ENCODE peak calls at places on chromosomes 1 and 21, in four cellular contexts. H is DND-41, M is pancreas, F is kidney epithelial cell. B is an unnamed sample.

GRCh38 chr1:65393928-65394327 is 26.5 kb upstream of the LEPR start:
- DNase-seq in F (no peak), H (no peak), M (no peak), B (no peak)

GRCh38 chr1:210236840-210237409 is 4.3 kb downstream of the SERTAD4 start:
- DNase-seq in M (no peak), H (no peak), F (no peak), B (no peak)

GRCh38 chr21:33975548-33976081 is 60.0 kb upstream of the ATP5PO start:
- DNase-seq in F (no peak), H (peak), M (no peak), B (peak)

GRCh38 chr1:203189951-203190352 is 3.4 kb upstream of the CHI3L1 start:
- DNase-seq in M (no peak), H (no peak), F (no peak), B (no peak)

GRCh38 chr1:245234217-245235120 is 79.7 kb downstream of the KIF26B start:
- DNase-seq in F (no peak), H (no peak), M (peak), B (no peak)

GRCh38 chr1:221911714-221912113 is 169.8 kb upstream of the DUSP10 start:
- DNase-seq in F (no peak), M (no peak), H (no peak), B (peak)

GRCh38 chr1:197181982-197182381 is 35.5 kb upstream of the ASPM start:
- DNase-seq in H (no peak), M (no peak), F (no peak), B (peak)

GRCh38 chr1:180533571-180533987 is 25.2 kb upstream of the OVAAL start:
- DNase-seq in F (no peak), H (peak), M (peak), B (peak)

GRCh38 chr21:42255038-42255601 is 36.2 kb downstream of the ABCG1 start:
- DNase-seq in M (no peak), F (no peak), H (no peak), B (no peak)

GRCh38 chr1:84956655-84957054 is 40.3 kb downstream of the MCOLN2 start:
- DNase-seq in M (no peak), H (no peak), F (no peak), B (no peak)

GRCh38 chr1:32349211-32349708 is 13.0 kb downstream of the FAM229A start:
- DNase-seq in F (no peak), H (no peak), M (no peak), B (no peak)

GRCh38 chr21:36347278-36347961 is 27.4 kb downstream of the MORC3 start:
- DNase-seq in H (no peak), F (no peak), M (no peak), B (no peak)

GRCh38 chr1:213649373-213649772 is 338.4 kb upstream of the PROX1 start:
- DNase-seq in H (no peak), F (no peak), M (no peak), B (no peak)

GRCh38 chr1:98277111-98277510 is 356.3 kb upstream of the DPYD start:
- DNase-seq in M (no peak), H (no peak), F (peak), B (no peak)

GRCh38 chr1:196777603-196778002 is 3.0 kb downstream of the CFHR3 start:
- DNase-seq in H (no peak), F (no peak), M (no peak), B (no peak)

GRCh38 chr1:169586395-169587255 is at the start of gene F5:
- DNase-seq in H (peak), F (peak), M (peak), B (peak)

GRCh38 chr21:46077674-46078101 is 20.2 kb upstream of the COL6A2 start:
- DNase-seq in F (no peak), H (no peak), M (peak), B (no peak)

GRCh38 chr1:156868341-156868740 is 7.7 kb downstream of the NTRK1 start:
- DNase-seq in M (no peak), F (no peak), H (no peak), B (no peak)

DNA sequence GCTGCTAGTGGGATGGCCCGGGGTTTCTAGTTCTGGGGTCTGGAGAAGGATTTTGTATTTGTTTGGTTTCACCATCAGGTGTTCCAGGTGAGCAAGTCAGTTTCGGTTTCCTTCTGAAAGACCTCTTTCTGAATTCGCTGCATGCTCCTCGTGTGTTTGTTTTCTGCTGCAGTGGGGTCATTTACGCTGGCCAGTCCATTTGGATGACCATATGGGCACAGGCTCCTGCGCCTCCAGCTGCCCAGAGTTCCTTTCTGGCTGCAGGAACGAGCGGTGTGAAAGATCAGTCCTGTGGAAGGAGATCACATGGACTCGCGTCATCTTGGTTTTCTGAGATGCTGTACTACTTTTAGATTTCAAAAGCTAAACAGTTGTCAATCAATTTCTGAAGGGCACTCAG is 83.7 kb upstream of the GCLM start:
- DNase-seq in H (no peak), F (no peak), M (no peak), B (no peak)
- H3K4me3 ChIP-seq in H (no peak), F (no peak), M (no peak), B (no peak)

DNA sequence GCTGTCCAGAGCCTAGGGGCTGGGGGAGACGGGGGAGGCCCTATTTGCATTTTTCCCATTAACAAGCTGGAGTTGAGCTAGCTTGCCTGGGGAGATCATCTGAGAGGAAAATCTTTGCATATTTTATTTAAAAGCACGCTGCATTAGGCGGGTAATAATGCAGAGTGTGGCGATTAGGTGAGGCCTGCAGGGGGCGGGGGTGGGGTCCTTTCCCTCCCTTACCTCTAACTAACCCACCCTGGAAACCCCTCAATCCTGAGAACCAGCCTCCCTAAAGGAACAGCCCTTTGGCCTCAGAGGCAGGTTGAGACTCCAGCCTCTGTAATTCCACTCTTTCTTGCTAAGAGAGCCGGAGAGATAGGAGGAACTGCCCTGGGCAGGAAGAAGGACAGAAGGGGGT is 16.1 kb downstream of the C1orf216 start:
- DNase-seq in F (no peak), H (no peak), M (no peak), B (no peak)
- TF ChIP-seq CTCF in F (no peak), H (no peak), M (no peak), B (no peak)

DNA sequence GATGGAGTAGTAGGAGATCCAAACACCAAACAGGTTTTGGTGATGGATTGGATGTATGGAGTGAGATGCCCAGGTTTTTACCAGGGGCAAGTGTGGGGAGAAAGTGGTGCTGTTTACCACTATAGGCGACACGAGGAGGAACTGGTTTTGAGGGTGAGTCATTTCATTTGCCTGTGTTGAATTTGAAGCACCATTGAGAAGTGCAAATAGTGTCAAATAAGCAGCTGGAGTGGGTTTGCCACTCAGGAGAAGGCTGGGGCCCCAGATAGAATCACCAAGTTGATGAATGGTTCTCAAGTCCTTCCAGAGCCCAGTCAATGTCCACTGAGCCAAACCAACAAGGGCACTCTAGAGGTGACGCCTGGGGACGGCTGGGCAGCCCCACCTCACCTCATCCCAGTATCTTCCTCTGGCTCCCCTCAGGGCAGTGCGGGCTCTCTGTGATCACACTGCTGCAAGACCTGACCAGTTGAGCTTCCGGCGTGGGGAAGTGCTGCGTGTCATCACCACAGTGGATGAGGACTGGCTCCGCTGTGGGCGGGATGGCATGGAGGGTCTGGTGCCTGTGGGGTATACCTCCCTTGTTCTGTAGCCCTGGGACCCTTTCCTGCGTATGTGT is 9.4 kb downstream of the RUSC1 start:
- DNase-seq in H (no peak), M (no peak), F (no peak), B (no peak)
- H3K4me3 ChIP-seq in H (no peak), M (no peak), F (no peak), B (no peak)

DNA sequence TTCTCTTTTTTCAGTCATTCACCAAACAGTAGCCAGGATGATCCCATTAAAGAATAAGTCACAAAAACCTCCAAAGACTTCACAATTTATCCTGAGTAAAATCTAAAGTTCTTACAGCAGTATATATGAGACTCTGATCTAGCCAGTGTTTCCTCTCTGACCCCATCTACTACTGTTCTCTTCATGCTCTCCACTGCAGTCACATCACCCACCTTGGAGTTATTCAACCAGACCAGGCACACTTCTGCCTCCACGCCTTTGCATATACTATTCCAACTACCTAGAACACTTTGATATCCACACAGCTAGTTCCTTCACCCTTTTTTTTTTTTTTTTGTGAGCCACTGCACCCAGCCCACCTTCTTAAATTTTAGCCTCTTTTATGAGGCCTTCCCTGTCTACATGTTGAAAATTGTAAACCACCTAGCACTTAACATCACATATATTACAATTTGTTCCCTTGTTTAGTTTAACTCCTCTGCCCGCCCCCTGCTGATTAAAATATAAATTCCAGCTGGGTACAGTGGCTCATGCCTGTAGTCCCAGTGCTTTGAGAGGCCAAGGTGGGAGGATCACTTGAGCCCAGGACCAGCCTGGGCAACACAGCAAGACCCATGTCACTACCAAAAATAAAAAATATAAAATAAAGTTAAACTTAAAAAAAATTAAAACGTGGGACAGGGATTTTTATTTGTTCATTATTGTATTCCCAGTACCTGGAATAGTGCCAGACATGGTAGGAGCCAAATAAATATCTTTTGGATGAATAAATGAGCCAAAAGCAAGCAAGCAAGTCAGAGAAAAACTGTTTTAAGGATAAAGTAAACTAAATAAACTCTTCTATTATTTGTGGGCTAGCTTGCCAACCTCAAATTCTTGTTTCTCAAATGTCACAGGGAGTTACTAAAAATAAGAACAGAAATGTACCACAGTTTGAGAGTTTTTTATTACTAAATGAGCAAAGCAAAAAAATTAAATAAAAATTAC is 35.2 kb upstream of the MUTYH start:
- DNase-seq in H (no peak), F (no peak), M (no peak), B (peak)
- TF ChIP-seq CTCF in H (no peak), F (no peak), M (no peak), B (no peak)

GRCh38 chr1:40668769-40669525 is 3.5 kb upstream of the RIMS3 start:
- DNase-seq in F (no peak), H (peak), M (peak), B (peak)
- H3K4me3 ChIP-seq in F (no peak), H (peak), M (no peak), B (peak)

GRCh38 chr1:18955442-18956188 is 861 bp downstream of the IFFO2 start:
- DNase-seq in M (peak), F (no peak), H (peak), B (peak)
- TF ChIP-seq CTCF in M (no peak), F (no peak), H (peak), B (peak)

DNA sequence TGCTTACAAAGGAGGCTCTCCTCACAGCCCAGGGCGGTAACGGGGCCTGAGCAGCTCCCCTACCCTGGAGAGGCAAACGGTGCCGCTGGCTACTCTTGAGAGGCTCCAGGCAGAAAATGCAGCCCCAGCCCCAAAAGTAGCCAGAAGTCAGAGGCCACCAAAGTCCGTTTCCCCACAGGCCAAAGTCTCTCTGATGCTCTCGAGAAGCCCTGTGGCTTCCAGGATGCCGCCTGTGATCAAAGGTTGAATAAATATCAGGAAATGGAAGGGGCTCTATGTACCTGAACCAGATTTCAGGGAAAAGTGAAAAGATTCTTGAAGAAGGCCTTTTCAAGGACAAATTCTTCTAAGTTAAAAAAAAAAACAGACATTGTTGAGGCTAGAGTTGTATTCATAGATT is 4.2 kb downstream of the PANK4 start:
- DNase-seq in M (no peak), F (no peak), H (no peak), B (no peak)
- H3K4me3 ChIP-seq in M (no peak), F (no peak), H (no peak), B (no peak)

GRCh38 chr1:161725888-161726630 is 4.7 kb downstream of the FCRLB start:
- DNase-seq in F (no peak), M (peak), H (peak), B (peak)
- TF ChIP-seq CTCF in F (peak), M (no peak), H (no peak), B (peak)

GRCh38 chr1:36484099-36484498 is 1.4 kb upstream of the CSF3R start:
- DNase-seq in F (no peak), M (no peak), H (no peak), B (no peak)

GRCh38 chr1:36482724-36483388 is at the start of gene CSF3R:
- DNase-seq in H (no peak), F (no peak), M (no peak), B (no peak)

GRCh38 chr1:36480161-36480560 is 2.6 kb downstream of the CSF3R start:
- DNase-seq in M (no peak), H (no peak), F (no peak), B (no peak)

GRCh38 chr1:36481091-36481490 is 1.6 kb downstream of the CSF3R start:
- DNase-seq in F (no peak), M (no peak), H (no peak), B (no peak)

GRCh38 chr1:36481771-36482723 is 666 bp downstream of the CSF3R start:
- DNase-seq in F (no peak), M (no peak), H (no peak), B (no peak)
- H3K4me3 ChIP-seq in F (no peak), M (no peak), H (no peak), B (no peak)